ENCODE peak calls at places on chromosomes 7 and 10, in five cellular contexts. One of them, this sample, is unnamed.

GRCh38 chr10:6119962-6120361 is 31.1 kb downstream of the RBM17 start:
- DNase-seq in mammary epithelial cell: peak
- DNase-seq in dorsolateral prefrontal cortex: no peak
- DNase-seq in cardiac fibroblast: no peak
- DNase-seq in AG09319: no peak
- DNase-seq in this sample: no peak

GRCh38 chr10:115355162-115355760 is 262.1 kb downstream of the ATRNL1 start:
- DNase-seq in mammary epithelial cell: peak
- DNase-seq in dorsolateral prefrontal cortex: no peak
- DNase-seq in cardiac fibroblast: peak
- DNase-seq in AG09319: peak
- DNase-seq in this sample: peak

GRCh38 chr10:52353960-52354394 is 39.9 kb downstream of the DKK1 start:
- DNase-seq in mammary epithelial cell: peak
- DNase-seq in dorsolateral prefrontal cortex: no peak
- DNase-seq in cardiac fibroblast: peak
- DNase-seq in AG09319: peak
- DNase-seq in this sample: no peak

GRCh38 chr7:151756076-151756731 is 120.7 kb downstream of the PRKAG2 start:
- DNase-seq in mammary epithelial cell: peak
- DNase-seq in dorsolateral prefrontal cortex: no peak
- DNase-seq in cardiac fibroblast: peak
- DNase-seq in AG09319: no peak
- DNase-seq in this sample: no peak

GRCh38 chr10:21521910-21522533 is 3.5 kb downstream of the SKIDA1 start:
- DNase-seq in mammary epithelial cell: no peak
- DNase-seq in dorsolateral prefrontal cortex: no peak
- DNase-seq in cardiac fibroblast: no peak
- DNase-seq in AG09319: no peak
- DNase-seq in this sample: peak

GRCh38 chr10:80260295-80261243 is 28.9 kb downstream of the MAT1A start:
- DNase-seq in mammary epithelial cell: peak
- DNase-seq in dorsolateral prefrontal cortex: no peak
- DNase-seq in cardiac fibroblast: peak
- DNase-seq in AG09319: no peak
- DNase-seq in this sample: peak

GRCh38 chr10:113108180-113108835 is 158.3 kb downstream of the TCF7L2 start:
- DNase-seq in mammary epithelial cell: no peak
- DNase-seq in dorsolateral prefrontal cortex: peak
- DNase-seq in cardiac fibroblast: no peak
- DNase-seq in AG09319: no peak
- DNase-seq in this sample: peak

GRCh38 chr10:124917939-124918830 is 23.7 kb upstream of the ZRANB1 start:
- DNase-seq in mammary epithelial cell: peak
- DNase-seq in dorsolateral prefrontal cortex: no peak
- DNase-seq in cardiac fibroblast: peak
- DNase-seq in AG09319: no peak
- DNase-seq in this sample: no peak

GRCh38 chr10:69649771-69650550 is 19.9 kb downstream of the FAM241B start:
- DNase-seq in mammary epithelial cell: no peak
- DNase-seq in dorsolateral prefrontal cortex: no peak
- DNase-seq in cardiac fibroblast: no peak
- DNase-seq in AG09319: no peak
- DNase-seq in this sample: no peak

GRCh38 chr7:98202367-98203195 is 8.7 kb upstream of the BHLHA15 start:
- DNase-seq in mammary epithelial cell: peak
- DNase-seq in dorsolateral prefrontal cortex: no peak
- DNase-seq in cardiac fibroblast: no peak
- DNase-seq in AG09319: no peak
- DNase-seq in this sample: no peak

GRCh38 chr7:2049111-2049781 is 183.5 kb downstream of the MAD1L1 start:
- DNase-seq in mammary epithelial cell: no peak
- DNase-seq in dorsolateral prefrontal cortex: no peak
- DNase-seq in cardiac fibroblast: no peak
- DNase-seq in AG09319: no peak
- DNase-seq in this sample: no peak
- TF ChIP-seq CTCF in mammary epithelial cell: no peak
- TF ChIP-seq CTCF in dorsolateral prefrontal cortex: no peak
- TF ChIP-seq CTCF in cardiac fibroblast: no peak
- TF ChIP-seq CTCF in AG09319: no peak
- TF ChIP-seq CTCF in this sample: no peak

DNA sequence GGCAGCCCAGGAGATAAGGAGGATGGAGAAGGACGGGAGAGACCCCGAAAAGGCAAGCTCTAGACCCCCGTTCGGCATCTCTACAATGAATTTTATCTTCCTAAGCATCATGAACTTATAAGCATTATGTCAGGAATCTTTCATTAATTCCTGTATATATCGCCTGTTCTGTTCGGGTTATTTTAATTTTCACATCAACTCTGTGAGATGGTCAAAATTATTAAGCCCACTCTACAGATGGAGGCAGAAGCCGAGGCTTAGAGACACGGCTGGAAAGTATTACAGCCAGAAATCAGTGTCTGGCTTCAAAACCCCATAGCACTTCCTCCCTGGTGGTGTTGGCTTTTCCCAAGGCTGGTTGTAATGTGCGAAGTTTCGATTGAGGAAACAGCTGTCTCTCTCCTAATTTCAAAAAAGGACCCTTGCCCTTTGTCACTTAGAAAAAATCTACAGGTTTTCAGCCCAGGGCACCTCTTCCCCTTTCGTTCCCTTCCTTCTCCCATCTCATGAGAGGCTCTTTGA is 1.5 kb upstream of the GRM8 start:
- DNase-seq in mammary epithelial cell: no peak
- DNase-seq in dorsolateral prefrontal cortex: no peak
- DNase-seq in cardiac fibroblast: no peak
- DNase-seq in AG09319: no peak
- DNase-seq in this sample: no peak
- TF ChIP-seq CTCF in mammary epithelial cell: no peak
- TF ChIP-seq CTCF in dorsolateral prefrontal cortex: no peak
- TF ChIP-seq CTCF in cardiac fibroblast: no peak
- TF ChIP-seq CTCF in AG09319: no peak
- TF ChIP-seq CTCF in this sample: no peak

GRCh38 chr7:41693150-41693997 is 9.5 kb downstream of the INHBA start:
- DNase-seq in mammary epithelial cell: no peak
- DNase-seq in dorsolateral prefrontal cortex: no peak
- DNase-seq in cardiac fibroblast: peak
- DNase-seq in AG09319: no peak
- DNase-seq in this sample: peak
- TF ChIP-seq CTCF in mammary epithelial cell: peak
- TF ChIP-seq CTCF in dorsolateral prefrontal cortex: no peak
- TF ChIP-seq CTCF in cardiac fibroblast: peak
- TF ChIP-seq CTCF in AG09319: peak
- TF ChIP-seq CTCF in this sample: peak

GRCh38 chr7:127798769-127799372 is 146.9 kb downstream of the SND1 start:
- DNase-seq in mammary epithelial cell: no peak
- DNase-seq in dorsolateral prefrontal cortex: no peak
- DNase-seq in cardiac fibroblast: no peak
- DNase-seq in AG09319: no peak
- DNase-seq in this sample: no peak
- TF ChIP-seq CTCF in mammary epithelial cell: no peak
- TF ChIP-seq CTCF in dorsolateral prefrontal cortex: no peak
- TF ChIP-seq CTCF in cardiac fibroblast: no peak
- TF ChIP-seq CTCF in AG09319: no peak
- TF ChIP-seq CTCF in this sample: no peak

This sample was measured in A673.